ENCODE peak calls at places on chromosomes 3 and 15, in six cellular contexts. D is Right ventricle myocardium superior, K is frontal cortex, V is HTR-8/SVneo, E is cerebellum, H is fibroblast of the conjunctiva. J is an unnamed sample.

GRCh38 chr15:60351066-60351465 is 46.7 kb downstream of the ANXA2 start:
- DNase-seq in D (no peak), K (no peak), V (no peak), E (peak; percentile 10), H (no peak), J (no peak)

GRCh38 chr3:24111711-24112110 is 166.6 kb downstream of the NR1D2 start:
- DNase-seq in D (no peak), K (no peak), V (no peak), E (no peak), H (no peak), J (no peak)

GRCh38 chr15:84725001-84725491 is 9.1 kb upstream of the SEC11A start:
- DNase-seq in D (no peak), K (no peak), V (peak; percentile 19), E (no peak), H (no peak), J (peak; percentile 3)

GRCh38 chr3:105867690-105868449 is 942 bp downstream of the CBLB start:
- DNase-seq in D (no peak), K (peak; percentile 19), V (no peak), E (no peak), H (no peak), J (no peak)

GRCh38 chr3:1699361-1699920 is 399.2 kb upstream of the CNTN4 start:
- DNase-seq in D (no peak), K (no peak), V (no peak), E (no peak), H (no peak), J (no peak)

GRCh38 chr3:105013657-105014056 is 353.1 kb upstream of the ALCAM start:
- DNase-seq in D (no peak), K (no peak), V (no peak), E (no peak), H (no peak), J (no peak)

GRCh38 chr3:44136421-44136820 is 105.3 kb upstream of the TOPAZ1 start:
- DNase-seq in D (no peak), K (no peak), V (no peak), E (no peak), H (no peak), J (no peak)

GRCh38 chr3:11346416-11346815 is 74.2 kb downstream of the ATG7 start:
- DNase-seq in D (no peak), K (no peak), V (no peak), E (no peak), H (no peak), J (no peak)

GRCh38 chr3:113736548-113737089 is 9.4 kb downstream of the NAA50 start:
- DNase-seq in D (no peak), K (peak; percentile 24), V (peak; percentile 33), E (peak; percentile 56), H (peak; percentile 69), J (no peak)

GRCh38 chr3:177300039-177300833 is 103.0 kb upstream of the TBL1XR1 start:
- DNase-seq in D (no peak), K (no peak), V (no peak), E (no peak), H (no peak), J (no peak)

GRCh38 chr3:50193746-50194127 is 2.3 kb downstream of the GNAT1 start:
- DNase-seq in D (no peak), K (no peak), V (no peak), E (no peak), H (no peak), J (no peak)

GRCh38 chr3:122974764-122975162 is 52.8 kb downstream of the SEMA5B start:
- DNase-seq in D (peak; percentile 71), K (no peak), V (peak; percentile 54), E (no peak), H (no peak), J (no peak)

J was measured in C1 segment of cervical spinal cord.